ENCODE peak calls at places on chromosomes 12 and 14, in five cellular contexts. One of them, this sample, is unnamed.

GRCh38 chr12:98475565-98475908 is 39.9 kb upstream of the TMPO start:
- DNase-seq in mesenchymal stem cell: no peak
- DNase-seq in left ventricle myocardium inferior: no peak
- DNase-seq in Peyer's patch: no peak
- DNase-seq in CD8-positive, alpha-beta memory T cell: no peak
- DNase-seq in this sample: no peak

GRCh38 chr12:23950011-23950774 is 723 bp upstream of the SOX5 start:
- DNase-seq in Peyer's patch: no peak
- DNase-seq in CD8-positive, alpha-beta memory T cell: no peak
- DNase-seq in left ventricle myocardium inferior: no peak
- DNase-seq in mesenchymal stem cell: peak; percentile 56
- DNase-seq in this sample: no peak

GRCh38 chr12:16939871-16940306 is 333.9 kb upstream of the LMO3 start:
- DNase-seq in Peyer's patch: no peak
- DNase-seq in left ventricle myocardium inferior: no peak
- DNase-seq in CD8-positive, alpha-beta memory T cell: no peak
- DNase-seq in mesenchymal stem cell: peak; percentile 32
- DNase-seq in this sample: peak; percentile 62

GRCh38 chr12:13562915-13563742 is 366.6 kb downstream of the EMP1 start:
- DNase-seq in left ventricle myocardium inferior: no peak
- DNase-seq in mesenchymal stem cell: no peak
- DNase-seq in Peyer's patch: no peak
- DNase-seq in CD8-positive, alpha-beta memory T cell: no peak
- DNase-seq in this sample: no peak

GRCh38 chr12:109827566-109828550 is 5.3 kb downstream of the TRPV4 start:
- DNase-seq in CD8-positive, alpha-beta memory T cell: no peak
- DNase-seq in left ventricle myocardium inferior: peak; percentile 61
- DNase-seq in Peyer's patch: peak; percentile 50
- DNase-seq in mesenchymal stem cell: peak; percentile 56
- DNase-seq in this sample: peak; percentile 28

GRCh38 chr12:124906606-124907261 is 7.7 kb downstream of the UBC start:
- DNase-seq in Peyer's patch: peak; percentile 98
- DNase-seq in CD8-positive, alpha-beta memory T cell: peak; percentile 77
- DNase-seq in mesenchymal stem cell: peak; percentile 94
- DNase-seq in left ventricle myocardium inferior: peak; percentile 66
- DNase-seq in this sample: peak; percentile 99

GRCh38 chr14:85532981-85533820 is 3.3 kb downstream of the FLRT2 start:
- DNase-seq in Peyer's patch: peak; percentile 52
- DNase-seq in CD8-positive, alpha-beta memory T cell: no peak
- DNase-seq in left ventricle myocardium inferior: peak; percentile 46
- DNase-seq in mesenchymal stem cell: peak; percentile 89
- DNase-seq in this sample: peak; percentile 37

GRCh38 chr12:57611116-57611809 is at the start of gene ARHGEF25:
- DNase-seq in Peyer's patch: peak; percentile 76
- DNase-seq in CD8-positive, alpha-beta memory T cell: no peak
- DNase-seq in left ventricle myocardium inferior: peak; percentile 87
- DNase-seq in mesenchymal stem cell: peak; percentile 57
- DNase-seq in this sample: peak; percentile 51

GRCh38 chr14:72619071-72619710 is 274.7 kb downstream of the DPF3 start:
- DNase-seq in left ventricle myocardium inferior: no peak
- DNase-seq in mesenchymal stem cell: no peak
- DNase-seq in CD8-positive, alpha-beta memory T cell: no peak
- DNase-seq in Peyer's patch: no peak
- DNase-seq in this sample: peak; percentile 11

GRCh38 chr12:57623811-57624390 is 9.1 kb downstream of the B4GALNT1 start:
- DNase-seq in Peyer's patch: no peak
- DNase-seq in mesenchymal stem cell: no peak
- DNase-seq in left ventricle myocardium inferior: no peak
- DNase-seq in CD8-positive, alpha-beta memory T cell: no peak
- DNase-seq in this sample: no peak

GRCh38 chr12:130339946-130340345 is 2.3 kb downstream of the PIWIL1 start:
- DNase-seq in CD8-positive, alpha-beta memory T cell: no peak
- DNase-seq in left ventricle myocardium inferior: no peak
- DNase-seq in mesenchymal stem cell: no peak
- DNase-seq in Peyer's patch: no peak
- DNase-seq in this sample: peak; percentile 40

GRCh38 chr14:61329478-61330051 is 8.2 kb downstream of the PRKCH start:
- DNase-seq in left ventricle myocardium inferior: no peak
- DNase-seq in mesenchymal stem cell: no peak
- DNase-seq in CD8-positive, alpha-beta memory T cell: no peak
- DNase-seq in Peyer's patch: no peak
- DNase-seq in this sample: no peak

GRCh38 chr14:95361373-95362179 is 41.9 kb upstream of the CLMN start:
- DNase-seq in Peyer's patch: peak; percentile 81
- DNase-seq in CD8-positive, alpha-beta memory T cell: no peak
- DNase-seq in left ventricle myocardium inferior: no peak
- DNase-seq in mesenchymal stem cell: no peak
- DNase-seq in this sample: peak; percentile 72

GRCh38 chr14:50139192-50139591 is 22.8 kb upstream of the VCPKMT start:
- DNase-seq in mesenchymal stem cell: no peak
- DNase-seq in Peyer's patch: no peak
- DNase-seq in CD8-positive, alpha-beta memory T cell: no peak
- DNase-seq in left ventricle myocardium inferior: no peak
- DNase-seq in this sample: no peak

GRCh38 chr14:97458302-97459137 is 661.3 kb downstream of the VRK1 start:
- DNase-seq in mesenchymal stem cell: no peak
- DNase-seq in left ventricle myocardium inferior: no peak
- DNase-seq in CD8-positive, alpha-beta memory T cell: peak; percentile 65
- DNase-seq in Peyer's patch: peak; percentile 88
- DNase-seq in this sample: peak; percentile 39

GRCh38 chr14:23056956-23057756 is at the start of gene CDH24:
- DNase-seq in left ventricle myocardium inferior: peak; percentile 75
- DNase-seq in CD8-positive, alpha-beta memory T cell: peak; percentile 67
- DNase-seq in Peyer's patch: peak; percentile 87
- DNase-seq in mesenchymal stem cell: peak; percentile 74
- DNase-seq in this sample: peak; percentile 83

GRCh38 chr14:87001333-87001732 is 991.6 kb downstream of the GALC start:
- DNase-seq in CD8-positive, alpha-beta memory T cell: no peak
- DNase-seq in mesenchymal stem cell: no peak
- DNase-seq in left ventricle myocardium inferior: no peak
- DNase-seq in Peyer's patch: no peak
- DNase-seq in this sample: no peak

GRCh38 chr12:71216725-71217579 is 59.2 kb upstream of the TSPAN8 start:
- DNase-seq in CD8-positive, alpha-beta memory T cell: no peak
- DNase-seq in left ventricle myocardium inferior: no peak
- DNase-seq in mesenchymal stem cell: peak; percentile 8
- DNase-seq in Peyer's patch: peak; percentile 72
- DNase-seq in this sample: peak; percentile 72

GRCh38 chr14:91897121-91897701 is 29.9 kb upstream of the TC2N start:
- DNase-seq in mesenchymal stem cell: peak; percentile 63
- DNase-seq in left ventricle myocardium inferior: peak; percentile 62
- DNase-seq in Peyer's patch: no peak
- DNase-seq in CD8-positive, alpha-beta memory T cell: no peak
- DNase-seq in this sample: no peak

GRCh38 chr12:57512665-57513064 is 7.6 kb downstream of the DDIT3 start:
- DNase-seq in mesenchymal stem cell: no peak
- DNase-seq in CD8-positive, alpha-beta memory T cell: no peak
- DNase-seq in left ventricle myocardium inferior: no peak
- DNase-seq in Peyer's patch: no peak
- DNase-seq in this sample: no peak

GRCh38 chr14:99892406-99892805 is 99.2 kb downstream of the EML1 start:
- DNase-seq in Peyer's patch: no peak
- DNase-seq in left ventricle myocardium inferior: no peak
- DNase-seq in CD8-positive, alpha-beta memory T cell: no peak
- DNase-seq in mesenchymal stem cell: no peak
- DNase-seq in this sample: no peak

GRCh38 chr14:54606178-54606577 is 39.2 kb downstream of the SAMD4A start:
- DNase-seq in CD8-positive, alpha-beta memory T cell: no peak
- DNase-seq in mesenchymal stem cell: peak; percentile 67
- DNase-seq in left ventricle myocardium inferior: peak; percentile 79
- DNase-seq in Peyer's patch: no peak
- DNase-seq in this sample: no peak

GRCh38 chr14:76050797-76051392 is 65.3 kb downstream of the IFT43 start:
- DNase-seq in CD8-positive, alpha-beta memory T cell: peak; percentile 11
- DNase-seq in mesenchymal stem cell: peak; percentile 62
- DNase-seq in left ventricle myocardium inferior: no peak
- DNase-seq in Peyer's patch: peak; percentile 76
- DNase-seq in this sample: peak; percentile 51

GRCh38 chr12:106090586-106091411 is 48.0 kb downstream of the NUAK1 start:
- DNase-seq in Peyer's patch: no peak
- DNase-seq in mesenchymal stem cell: peak; percentile 94
- DNase-seq in CD8-positive, alpha-beta memory T cell: no peak
- DNase-seq in left ventricle myocardium inferior: no peak
- DNase-seq in this sample: no peak

GRCh38 chr12:49942921-49943662 is 7.4 kb upstream of the AQP2 start:
- DNase-seq in mesenchymal stem cell: no peak
- DNase-seq in Peyer's patch: peak; percentile 48
- DNase-seq in CD8-positive, alpha-beta memory T cell: no peak
- DNase-seq in left ventricle myocardium inferior: no peak
- DNase-seq in this sample: peak; percentile 76

GRCh38 chr12:6554990-6555691 is 701 bp downstream of the IFFO1 start:
- DNase-seq in CD8-positive, alpha-beta memory T cell: no peak
- DNase-seq in mesenchymal stem cell: peak; percentile 48
- DNase-seq in Peyer's patch: peak; percentile 50
- DNase-seq in left ventricle myocardium inferior: no peak
- DNase-seq in this sample: no peak
- H3K4me1 ChIP-seq in CD8-positive, alpha-beta memory T cell: peaks cover 36% of the 10 kb centered on the region
- H3K4me1 ChIP-seq in mesenchymal stem cell: peaks cover 43% of the 10 kb centered on the region
- H3K4me1 ChIP-seq in Peyer's patch: no peaks in the 10 kb centered on the region
- H3K4me1 ChIP-seq in left ventricle myocardium inferior: peaks cover 76% of the 10 kb centered on the region
- H3K4me1 ChIP-seq in this sample: peaks cover 5% of the 10 kb centered on the region

DNA sequence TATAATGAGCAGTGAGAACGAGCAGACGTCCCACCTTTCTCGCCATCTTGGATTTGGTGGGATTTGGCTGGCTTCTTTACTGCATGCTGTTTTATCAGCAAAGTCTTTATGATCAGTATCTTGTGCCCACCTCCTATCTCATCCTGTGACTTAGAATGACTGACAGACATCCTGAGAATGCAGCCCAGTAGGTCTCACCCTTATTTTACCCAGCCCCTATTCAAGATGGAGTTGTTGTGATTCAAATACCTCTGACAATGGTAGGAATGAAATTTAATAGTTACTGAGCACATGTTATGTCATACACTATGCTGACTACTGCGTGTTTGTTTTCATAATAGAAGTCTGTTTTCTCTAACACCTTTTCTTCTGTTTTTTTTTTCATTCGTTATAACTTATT is 1.9 kb downstream of the TMTC3 start:
- DNase-seq in Peyer's patch: no peak
- DNase-seq in left ventricle myocardium inferior: no peak
- DNase-seq in CD8-positive, alpha-beta memory T cell: no peak
- DNase-seq in mesenchymal stem cell: no peak
- DNase-seq in this sample: no peak
- H3K27ac ChIP-seq in Peyer's patch: no peak overlapping the region
- H3K27ac ChIP-seq in left ventricle myocardium inferior: no peak overlapping the region
- H3K27ac ChIP-seq in CD8-positive, alpha-beta memory T cell: no peak overlapping the region
- H3K27ac ChIP-seq in mesenchymal stem cell: no peak overlapping the region
- H3K27ac ChIP-seq in this sample: no peak overlapping the region

GRCh38 chr12:54373619-54374554 is 9.6 kb upstream of the GPR84 start:
- DNase-seq in CD8-positive, alpha-beta memory T cell: no peak
- DNase-seq in mesenchymal stem cell: no peak
- DNase-seq in left ventricle myocardium inferior: no peak
- DNase-seq in Peyer's patch: no peak
- DNase-seq in this sample: no peak
- H3K4me1 ChIP-seq in CD8-positive, alpha-beta memory T cell: peaks cover under 1% of the 10 kb centered on the region
- H3K4me1 ChIP-seq in mesenchymal stem cell: peaks cover 32% of the 10 kb centered on the region
- H3K4me1 ChIP-seq in left ventricle myocardium inferior: peaks cover 93% of the 10 kb centered on the region
- H3K4me1 ChIP-seq in Peyer's patch: no peaks in the 10 kb centered on the region
- H3K4me1 ChIP-seq in this sample: peaks cover 10% of the 10 kb centered on the region

DNA sequence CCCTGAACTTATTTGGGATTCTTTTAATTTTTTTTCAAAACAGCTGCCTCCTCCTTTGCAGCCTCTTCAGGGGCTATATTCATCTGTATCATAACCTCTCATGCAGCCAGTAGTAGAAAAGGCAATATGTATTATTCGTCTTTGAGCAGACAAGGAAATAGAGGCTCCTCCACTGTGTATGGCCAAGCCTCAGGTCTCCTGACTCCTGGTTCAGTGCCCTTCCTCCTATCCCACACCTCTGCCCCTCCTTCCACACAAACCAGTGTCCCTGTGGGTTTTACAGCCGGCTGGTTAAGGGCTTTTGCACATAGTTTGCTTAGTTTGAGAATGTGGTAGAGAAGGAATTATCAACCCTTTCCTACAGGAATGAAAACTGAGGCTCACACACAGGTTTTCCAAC is 8.8 kb upstream of the ACVRL1 start:
- DNase-seq in CD8-positive, alpha-beta memory T cell: no peak
- DNase-seq in mesenchymal stem cell: no peak
- DNase-seq in Peyer's patch: peak; percentile 28
- DNase-seq in left ventricle myocardium inferior: no peak
- DNase-seq in this sample: no peak
- H3K27ac ChIP-seq in CD8-positive, alpha-beta memory T cell: no peak overlapping the region
- H3K27ac ChIP-seq in mesenchymal stem cell: no peak overlapping the region
- H3K27ac ChIP-seq in Peyer's patch: no peak overlapping the region
- H3K27ac ChIP-seq in left ventricle myocardium inferior: peak overlapping the region; percentile 89
- H3K27ac ChIP-seq in this sample: peak overlapping the region; percentile 48

GRCh38 chr12:132496270-132496669 is 6.3 kb downstream of the FBRSL1 start:
- DNase-seq in left ventricle myocardium inferior: no peak
- DNase-seq in Peyer's patch: no peak
- DNase-seq in CD8-positive, alpha-beta memory T cell: no peak
- DNase-seq in mesenchymal stem cell: no peak
- DNase-seq in this sample: no peak
- H3K4me1 ChIP-seq in left ventricle myocardium inferior: peaks cover 100% of the 10 kb centered on the region
- H3K4me1 ChIP-seq in Peyer's patch: peaks cover 7% of the 10 kb centered on the region
- H3K4me1 ChIP-seq in CD8-positive, alpha-beta memory T cell: peaks cover 73% of the 10 kb centered on the region
- H3K4me1 ChIP-seq in mesenchymal stem cell: peaks cover 61% of the 10 kb centered on the region
- H3K4me1 ChIP-seq in this sample: peaks cover 31% of the 10 kb centered on the region

DNA sequence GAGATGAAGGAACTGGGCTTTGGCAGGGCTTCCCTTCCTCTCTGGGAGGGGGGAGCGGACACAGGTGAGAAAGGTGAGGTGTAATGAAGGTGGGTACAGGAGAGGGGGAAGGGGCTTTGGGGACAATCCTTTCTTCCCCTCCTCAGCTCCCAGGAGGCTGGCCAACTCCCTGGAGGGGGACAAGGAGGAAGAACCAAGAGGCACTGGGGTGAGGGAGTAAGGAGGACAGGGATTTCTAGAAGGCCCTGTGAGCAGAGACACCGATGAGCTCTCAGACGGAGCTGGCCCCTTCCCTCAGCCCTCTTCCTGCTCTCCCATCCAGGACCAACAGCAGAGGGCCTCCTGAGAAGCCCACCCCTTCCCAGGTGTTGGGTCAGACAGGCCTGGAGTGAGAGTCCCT is 53.4 kb downstream of the PLEKHG3 start:
- DNase-seq in mesenchymal stem cell: no peak
- DNase-seq in Peyer's patch: no peak
- DNase-seq in CD8-positive, alpha-beta memory T cell: no peak
- DNase-seq in left ventricle myocardium inferior: no peak
- DNase-seq in this sample: no peak
- H3K27ac ChIP-seq in mesenchymal stem cell: peak overlapping the region; percentile 97
- H3K27ac ChIP-seq in Peyer's patch: no peak overlapping the region
- H3K27ac ChIP-seq in CD8-positive, alpha-beta memory T cell: no peak overlapping the region
- H3K27ac ChIP-seq in left ventricle myocardium inferior: peak overlapping the region; percentile 72
- H3K27ac ChIP-seq in this sample: no peak overlapping the region

DNA sequence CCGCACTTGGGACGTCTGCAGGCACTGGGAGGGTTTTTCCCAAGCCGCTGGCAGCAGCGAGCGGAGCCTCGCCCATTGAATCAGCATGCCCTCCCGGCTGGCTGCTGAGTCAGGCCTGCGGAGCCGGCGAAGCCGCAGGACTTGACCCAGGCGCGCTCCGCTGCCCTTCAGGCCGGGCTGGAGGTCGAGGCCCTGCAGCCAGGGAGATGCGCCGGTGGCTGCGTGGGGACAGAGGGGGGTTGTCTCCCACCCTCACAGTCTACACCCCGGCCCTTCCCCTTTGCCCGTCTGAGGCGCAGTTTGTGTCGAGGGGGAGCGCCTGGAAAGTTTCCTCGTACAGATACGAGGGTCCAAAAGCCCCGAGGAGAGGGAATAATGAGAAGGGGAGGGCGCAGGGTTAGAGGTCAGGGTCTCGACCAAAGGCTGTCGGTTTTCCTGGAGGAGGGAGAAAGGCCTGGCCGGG is 759 bp upstream of the KLC1 start:
- DNase-seq in left ventricle myocardium inferior: peak; percentile 78
- DNase-seq in mesenchymal stem cell: peak; percentile 90
- DNase-seq in Peyer's patch: peak; percentile 89
- DNase-seq in CD8-positive, alpha-beta memory T cell: no peak
- DNase-seq in this sample: peak; percentile 84
- H3K4me1 ChIP-seq in left ventricle myocardium inferior: peaks cover 83% of the 10 kb centered on the region
- H3K4me1 ChIP-seq in mesenchymal stem cell: peaks cover 28% of the 10 kb centered on the region
- H3K4me1 ChIP-seq in Peyer's patch: peaks cover 9% of the 10 kb centered on the region
- H3K4me1 ChIP-seq in CD8-positive, alpha-beta memory T cell: peaks cover 51% of the 10 kb centered on the region
- H3K4me1 ChIP-seq in this sample: peaks cover 11% of the 10 kb centered on the region